ENCODE peak calls at places on chromosome 15, in ten cellular contexts. One of them, this sample, is unnamed.

GRCh38 chr15:61069369-61070075 is 159.6 kb downstream of the RORA start:
- DNase-seq in left ventricle myocardium inferior: no peak
- DNase-seq in PC-3: no peak
- DNase-seq in heart left ventricle: no peak
- DNase-seq in uterus: no peak
- DNase-seq in SK-N-MC: no peak
- DNase-seq in cardiac muscle cell: no peak
- DNase-seq in DND-41: no peak
- DNase-seq in endothelial cell of umbilical vein: peak; percentile 51
- DNase-seq in endodermal cell: no peak
- DNase-seq in this sample: no peak

GRCh38 chr15:89068325-89068784 is 19.9 kb upstream of the ABHD2 start:
- DNase-seq in left ventricle myocardium inferior: no peak
- DNase-seq in uterus: peak; percentile 49
- DNase-seq in cardiac muscle cell: peak; percentile 92
- DNase-seq in endodermal cell: no peak
- DNase-seq in DND-41: no peak
- DNase-seq in PC-3: peak; percentile 65
- DNase-seq in SK-N-MC: no peak
- DNase-seq in endothelial cell of umbilical vein: no peak
- DNase-seq in heart left ventricle: peak; percentile 58
- DNase-seq in this sample: peak; percentile 89

GRCh38 chr15:37891754-37892368 is 42.6 kb upstream of the TMCO5A start:
- DNase-seq in cardiac muscle cell: peak; percentile 72
- DNase-seq in left ventricle myocardium inferior: no peak
- DNase-seq in DND-41: no peak
- DNase-seq in endodermal cell: no peak
- DNase-seq in SK-N-MC: no peak
- DNase-seq in PC-3: peak; percentile 72
- DNase-seq in uterus: no peak
- DNase-seq in heart left ventricle: no peak
- DNase-seq in endothelial cell of umbilical vein: peak; percentile 46
- DNase-seq in this sample: peak; percentile 52

GRCh38 chr15:77002436-77002835 is 7.5 kb downstream of the PSTPIP1 start:
- DNase-seq in endodermal cell: no peak
- DNase-seq in cardiac muscle cell: no peak
- DNase-seq in uterus: no peak
- DNase-seq in heart left ventricle: no peak
- DNase-seq in endothelial cell of umbilical vein: no peak
- DNase-seq in left ventricle myocardium inferior: no peak
- DNase-seq in PC-3: no peak
- DNase-seq in DND-41: peak; percentile 34
- DNase-seq in SK-N-MC: no peak
- DNase-seq in this sample: no peak

GRCh38 chr15:45199136-45199810 is 11.5 kb upstream of the SHF start:
- DNase-seq in uterus: no peak
- DNase-seq in PC-3: peak; percentile 26
- DNase-seq in heart left ventricle: no peak
- DNase-seq in endothelial cell of umbilical vein: peak; percentile 44
- DNase-seq in left ventricle myocardium inferior: no peak
- DNase-seq in endodermal cell: peak; percentile 76
- DNase-seq in cardiac muscle cell: no peak
- DNase-seq in DND-41: peak; percentile 37
- DNase-seq in SK-N-MC: no peak
- DNase-seq in this sample: peak; percentile 35

GRCh38 chr15:85766007-85766831 is 28.5 kb downstream of the KLHL25 start:
- DNase-seq in cardiac muscle cell: no peak
- DNase-seq in left ventricle myocardium inferior: no peak
- DNase-seq in heart left ventricle: no peak
- DNase-seq in endodermal cell: peak; percentile 72
- DNase-seq in endothelial cell of umbilical vein: no peak
- DNase-seq in DND-41: no peak
- DNase-seq in SK-N-MC: no peak
- DNase-seq in PC-3: no peak
- DNase-seq in uterus: no peak
- DNase-seq in this sample: no peak

GRCh38 chr15:86328658-86329057 is 249.0 kb downstream of the AGBL1 start:
- DNase-seq in DND-41: no peak
- DNase-seq in PC-3: no peak
- DNase-seq in endodermal cell: no peak
- DNase-seq in uterus: no peak
- DNase-seq in SK-N-MC: no peak
- DNase-seq in cardiac muscle cell: no peak
- DNase-seq in left ventricle myocardium inferior: no peak
- DNase-seq in endothelial cell of umbilical vein: no peak
- DNase-seq in heart left ventricle: no peak
- DNase-seq in this sample: no peak

GRCh38 chr15:48273047-48273446 is 58.2 kb upstream of the DUT start:
- DNase-seq in SK-N-MC: no peak
- DNase-seq in endothelial cell of umbilical vein: no peak
- DNase-seq in left ventricle myocardium inferior: no peak
- DNase-seq in DND-41: no peak
- DNase-seq in cardiac muscle cell: no peak
- DNase-seq in PC-3: no peak
- DNase-seq in uterus: no peak
- DNase-seq in endodermal cell: no peak
- DNase-seq in heart left ventricle: no peak
- DNase-seq in this sample: no peak

GRCh38 chr15:68106656-68107055 is 52.5 kb downstream of the PIAS1 start:
- DNase-seq in PC-3: no peak
- DNase-seq in DND-41: no peak
- DNase-seq in cardiac muscle cell: peak; percentile 14
- DNase-seq in endothelial cell of umbilical vein: no peak
- DNase-seq in SK-N-MC: no peak
- DNase-seq in uterus: no peak
- DNase-seq in endodermal cell: no peak
- DNase-seq in left ventricle myocardium inferior: no peak
- DNase-seq in heart left ventricle: no peak
- DNase-seq in this sample: no peak

GRCh38 chr15:40857601-40858351 is 13.9 kb downstream of the SPINT1 start:
- DNase-seq in uterus: peak; percentile 76
- DNase-seq in heart left ventricle: peak; percentile 71
- DNase-seq in endothelial cell of umbilical vein: peak; percentile 67
- DNase-seq in endodermal cell: peak; percentile 97
- DNase-seq in PC-3: peak; percentile 97
- DNase-seq in DND-41: peak; percentile 82
- DNase-seq in cardiac muscle cell: peak; percentile 75
- DNase-seq in SK-N-MC: no peak
- DNase-seq in left ventricle myocardium inferior: peak; percentile 63
- DNase-seq in this sample: peak; percentile 70

GRCh38 chr15:72482275-72482674 is 8.1 kb downstream of the ARIH1 start:
- DNase-seq in endodermal cell: no peak
- DNase-seq in PC-3: no peak
- DNase-seq in uterus: no peak
- DNase-seq in SK-N-MC: no peak
- DNase-seq in left ventricle myocardium inferior: no peak
- DNase-seq in heart left ventricle: no peak
- DNase-seq in cardiac muscle cell: no peak
- DNase-seq in DND-41: no peak
- DNase-seq in endothelial cell of umbilical vein: no peak
- DNase-seq in this sample: no peak

GRCh38 chr15:93164409-93164808 is 75.4 kb upstream of the RGMA start:
- DNase-seq in DND-41: peak; percentile 63
- DNase-seq in cardiac muscle cell: no peak
- DNase-seq in endodermal cell: no peak
- DNase-seq in heart left ventricle: no peak
- DNase-seq in PC-3: no peak
- DNase-seq in SK-N-MC: no peak
- DNase-seq in uterus: no peak
- DNase-seq in endothelial cell of umbilical vein: no peak
- DNase-seq in left ventricle myocardium inferior: no peak
- DNase-seq in this sample: no peak

GRCh38 chr15:74786659-74787165 is 4.8 kb downstream of the CSK start:
- DNase-seq in PC-3: no peak
- DNase-seq in left ventricle myocardium inferior: peak; percentile 57
- DNase-seq in heart left ventricle: peak; percentile 72
- DNase-seq in endothelial cell of umbilical vein: no peak
- DNase-seq in uterus: no peak
- DNase-seq in endodermal cell: no peak
- DNase-seq in cardiac muscle cell: no peak
- DNase-seq in SK-N-MC: no peak
- DNase-seq in DND-41: no peak
- DNase-seq in this sample: no peak
- H3K4me3 ChIP-seq in PC-3: no peak overlapping the region
- H3K4me3 ChIP-seq in left ventricle myocardium inferior: peak overlapping the region; percentile 45
- H3K4me3 ChIP-seq in heart left ventricle: peak overlapping the region; percentile 72
- H3K4me3 ChIP-seq in endothelial cell of umbilical vein: no peak overlapping the region
- H3K4me3 ChIP-seq in uterus: no peak overlapping the region
- H3K4me3 ChIP-seq in endodermal cell: no peak overlapping the region
- H3K4me3 ChIP-seq in cardiac muscle cell: no peak overlapping the region
- H3K4me3 ChIP-seq in SK-N-MC: no peak overlapping the region
- H3K4me3 ChIP-seq in DND-41: no peak overlapping the region
- H3K4me3 ChIP-seq in this sample: no peak overlapping the region

DNA sequence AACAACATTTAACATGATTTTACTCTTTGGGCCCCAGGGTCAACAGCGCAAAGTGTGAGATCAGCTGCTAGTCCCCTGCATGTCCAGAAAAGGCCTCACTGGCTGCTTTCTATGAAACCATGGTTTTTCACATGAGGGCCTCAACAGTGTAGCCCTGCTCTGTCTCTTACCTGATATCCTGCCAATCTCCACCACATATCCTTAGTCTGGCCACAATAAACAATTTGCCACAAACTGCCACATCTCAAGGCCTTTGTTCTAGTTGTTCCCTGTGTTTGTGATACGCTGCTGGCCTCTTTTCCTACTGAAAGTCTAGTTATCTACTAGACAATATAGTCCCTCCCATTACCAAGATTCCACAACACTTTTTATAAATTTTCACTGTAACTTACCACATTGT is 17.7 kb downstream of the VPS39 start:
- DNase-seq in DND-41: no peak
- DNase-seq in heart left ventricle: no peak
- DNase-seq in PC-3: no peak
- DNase-seq in cardiac muscle cell: no peak
- DNase-seq in endothelial cell of umbilical vein: no peak
- DNase-seq in left ventricle myocardium inferior: no peak
- DNase-seq in uterus: no peak
- DNase-seq in SK-N-MC: no peak
- DNase-seq in endodermal cell: no peak
- DNase-seq in this sample: no peak
- H3K36me3 ChIP-seq in DND-41: peaks cover 48% of the 10 kb centered on the region
- H3K36me3 ChIP-seq in heart left ventricle: no peaks in the 10 kb centered on the region
- H3K36me3 ChIP-seq in PC-3: peaks cover 39% of the 10 kb centered on the region
- H3K36me3 ChIP-seq in cardiac muscle cell: peaks cover 51% of the 10 kb centered on the region
- H3K36me3 ChIP-seq in endothelial cell of umbilical vein: peaks cover 4% of the 10 kb centered on the region
- H3K36me3 ChIP-seq in left ventricle myocardium inferior: peaks cover 72% of the 10 kb centered on the region
- H3K36me3 ChIP-seq in uterus: no peaks in the 10 kb centered on the region
- H3K36me3 ChIP-seq in SK-N-MC: peaks cover 36% of the 10 kb centered on the region
- H3K36me3 ChIP-seq in endodermal cell: peaks cover 60% of the 10 kb centered on the region
- H3K36me3 ChIP-seq in this sample: peaks cover 12% of the 10 kb centered on the region

GRCh38 chr15:32722126-32722525 is 4.3 kb downstream of the GREM1 start:
- DNase-seq in PC-3: no peak
- DNase-seq in endothelial cell of umbilical vein: no peak
- DNase-seq in left ventricle myocardium inferior: no peak
- DNase-seq in heart left ventricle: no peak
- DNase-seq in cardiac muscle cell: no peak
- DNase-seq in uterus: no peak
- DNase-seq in endodermal cell: no peak
- DNase-seq in DND-41: no peak
- DNase-seq in SK-N-MC: no peak
- DNase-seq in this sample: no peak
- H3K4me3 ChIP-seq in PC-3: no peak overlapping the region
- H3K4me3 ChIP-seq in endothelial cell of umbilical vein: no peak overlapping the region
- H3K4me3 ChIP-seq in left ventricle myocardium inferior: no peak overlapping the region
- H3K4me3 ChIP-seq in heart left ventricle: no peak overlapping the region
- H3K4me3 ChIP-seq in cardiac muscle cell: no peak overlapping the region
- H3K4me3 ChIP-seq in uterus: no peak overlapping the region
- H3K4me3 ChIP-seq in endodermal cell: no peak overlapping the region
- H3K4me3 ChIP-seq in DND-41: no peak overlapping the region
- H3K4me3 ChIP-seq in SK-N-MC: no peak overlapping the region
- H3K4me3 ChIP-seq in this sample: no peak overlapping the region

DNA sequence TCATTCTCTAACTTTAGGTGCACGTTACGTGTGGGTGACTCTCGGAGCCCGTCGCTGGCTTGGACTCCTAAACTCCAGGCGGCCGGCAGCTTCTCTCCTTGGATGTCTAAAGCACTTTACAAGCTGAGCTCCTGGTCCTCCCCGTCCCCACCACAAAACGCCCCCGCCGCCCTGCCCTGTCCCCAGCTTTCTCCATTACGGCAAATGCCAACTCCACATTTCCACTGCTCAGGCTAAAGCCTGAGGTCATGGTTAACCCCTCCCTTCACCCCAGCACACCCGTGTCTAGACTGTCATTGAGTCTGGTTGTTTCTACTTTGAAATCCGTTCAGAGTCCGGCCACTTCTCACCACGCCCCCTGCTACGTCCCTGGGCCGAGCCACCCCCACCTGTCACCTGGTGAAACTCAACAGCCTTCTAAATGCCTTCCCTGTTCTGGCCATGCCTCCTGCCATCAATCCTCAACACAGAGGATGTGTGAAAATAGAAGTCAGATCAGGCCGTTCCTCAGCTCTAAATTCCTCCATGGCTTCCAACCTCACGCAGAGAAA is 8.1 kb upstream of the PCSK6 start:
- DNase-seq in left ventricle myocardium inferior: no peak
- DNase-seq in SK-N-MC: no peak
- DNase-seq in uterus: no peak
- DNase-seq in DND-41: no peak
- DNase-seq in cardiac muscle cell: no peak
- DNase-seq in endothelial cell of umbilical vein: no peak
- DNase-seq in endodermal cell: no peak
- DNase-seq in heart left ventricle: no peak
- DNase-seq in PC-3: no peak
- DNase-seq in this sample: no peak
- H3K36me3 ChIP-seq in left ventricle myocardium inferior: no peaks in the 10 kb centered on the region
- H3K36me3 ChIP-seq in SK-N-MC: no peaks in the 10 kb centered on the region
- H3K36me3 ChIP-seq in uterus: no peaks in the 10 kb centered on the region
- H3K36me3 ChIP-seq in DND-41: no peaks in the 10 kb centered on the region
- H3K36me3 ChIP-seq in cardiac muscle cell: no peaks in the 10 kb centered on the region
- H3K36me3 ChIP-seq in endothelial cell of umbilical vein: no peaks in the 10 kb centered on the region
- H3K36me3 ChIP-seq in endodermal cell: no peaks in the 10 kb centered on the region
- H3K36me3 ChIP-seq in heart left ventricle: no peaks in the 10 kb centered on the region
- H3K36me3 ChIP-seq in PC-3: no peaks in the 10 kb centered on the region
- H3K36me3 ChIP-seq in this sample: no peaks in the 10 kb centered on the region

GRCh38 chr15:78266806-78267205 is 2.4 kb downstream of the DNAJA4 start:
- DNase-seq in DND-41: no peak
- DNase-seq in PC-3: no peak
- DNase-seq in heart left ventricle: no peak
- DNase-seq in left ventricle myocardium inferior: no peak
- DNase-seq in endodermal cell: no peak
- DNase-seq in SK-N-MC: no peak
- DNase-seq in cardiac muscle cell: no peak
- DNase-seq in endothelial cell of umbilical vein: no peak
- DNase-seq in uterus: no peak
- DNase-seq in this sample: no peak
- H3K4me3 ChIP-seq in DND-41: no peak overlapping the region
- H3K4me3 ChIP-seq in PC-3: no peak overlapping the region
- H3K4me3 ChIP-seq in heart left ventricle: peak overlapping the region; percentile 10
- H3K4me3 ChIP-seq in left ventricle myocardium inferior: peak overlapping the region; percentile 78
- H3K4me3 ChIP-seq in endodermal cell: no peak overlapping the region
- H3K4me3 ChIP-seq in SK-N-MC: no peak overlapping the region
- H3K4me3 ChIP-seq in cardiac muscle cell: no peak overlapping the region
- H3K4me3 ChIP-seq in endothelial cell of umbilical vein: no peak overlapping the region
- H3K4me3 ChIP-seq in uterus: no peak overlapping the region
- H3K4me3 ChIP-seq in this sample: no peak overlapping the region

GRCh38 chr15:55846108-55846707 is 103.3 kb upstream of the PRTG start:
- DNase-seq in PC-3: peak; percentile 84
- DNase-seq in uterus: peak; percentile 27
- DNase-seq in left ventricle myocardium inferior: no peak
- DNase-seq in DND-41: peak; percentile 51
- DNase-seq in heart left ventricle: no peak
- DNase-seq in endothelial cell of umbilical vein: peak; percentile 87
- DNase-seq in cardiac muscle cell: peak; percentile 88
- DNase-seq in endodermal cell: peak; percentile 84
- DNase-seq in SK-N-MC: peak; percentile 69
- DNase-seq in this sample: peak; percentile 72
- H3K36me3 ChIP-seq in PC-3: no peaks in the 10 kb centered on the region
- H3K36me3 ChIP-seq in uterus: no peaks in the 10 kb centered on the region
- H3K36me3 ChIP-seq in left ventricle myocardium inferior: peaks cover 38% of the 10 kb centered on the region
- H3K36me3 ChIP-seq in DND-41: peaks cover 6% of the 10 kb centered on the region
- H3K36me3 ChIP-seq in heart left ventricle: no peaks in the 10 kb centered on the region
- H3K36me3 ChIP-seq in endothelial cell of umbilical vein: no peaks in the 10 kb centered on the region
- H3K36me3 ChIP-seq in cardiac muscle cell: peaks cover 2% of the 10 kb centered on the region
- H3K36me3 ChIP-seq in endodermal cell: peaks cover 3% of the 10 kb centered on the region
- H3K36me3 ChIP-seq in SK-N-MC: peaks cover 4% of the 10 kb centered on the region
- H3K36me3 ChIP-seq in this sample: peaks cover 7% of the 10 kb centered on the region